ENCODE peak calls at places on chromosomes 12 and 14, in five cellular contexts. One of them, this sample, is unnamed.

GRCh38 chr14:75283162-75283883 is 4.7 kb downstream of the FOS start:
- DNase-seq in HFF-Myc: no peak
- DNase-seq in heart left ventricle: no peak
- DNase-seq in astrocyte of the cerebellum: no peak
- DNase-seq in lower leg skin: no peak
- DNase-seq in this sample: no peak

GRCh38 chr12:75960086-75960910 is 71.3 kb downstream of the PHLDA1 start:
- DNase-seq in heart left ventricle: no peak
- DNase-seq in astrocyte of the cerebellum: no peak
- DNase-seq in lower leg skin: no peak
- DNase-seq in HFF-Myc: no peak
- DNase-seq in this sample: no peak

GRCh38 chr12:12684375-12685106 is 11.4 kb downstream of the GPR19 start:
- DNase-seq in heart left ventricle: peak
- DNase-seq in HFF-Myc: no peak
- DNase-seq in lower leg skin: no peak
- DNase-seq in astrocyte of the cerebellum: peak
- DNase-seq in this sample: no peak

GRCh38 chr12:106084048-106084671 is 54.6 kb downstream of the NUAK1 start:
- DNase-seq in heart left ventricle: no peak
- DNase-seq in astrocyte of the cerebellum: peak
- DNase-seq in HFF-Myc: peak
- DNase-seq in lower leg skin: no peak
- DNase-seq in this sample: peak

GRCh38 chr12:19779393-19780056 is 340.2 kb downstream of the AEBP2 start:
- DNase-seq in astrocyte of the cerebellum: no peak
- DNase-seq in heart left ventricle: peak
- DNase-seq in HFF-Myc: no peak
- DNase-seq in lower leg skin: no peak
- DNase-seq in this sample: no peak

GRCh38 chr14:68365228-68365627 is 427.6 kb downstream of the ZFP36L1 start:
- DNase-seq in HFF-Myc: no peak
- DNase-seq in lower leg skin: no peak
- DNase-seq in heart left ventricle: no peak
- DNase-seq in astrocyte of the cerebellum: no peak
- DNase-seq in this sample: peak

GRCh38 chr12:86193931-86194330 is 62.3 kb downstream of the MGAT4C start:
- DNase-seq in astrocyte of the cerebellum: no peak
- DNase-seq in lower leg skin: no peak
- DNase-seq in HFF-Myc: no peak
- DNase-seq in heart left ventricle: no peak
- DNase-seq in this sample: no peak

GRCh38 chr14:34592623-34593022 is 37.3 kb downstream of the SNX6 start:
- DNase-seq in astrocyte of the cerebellum: no peak
- DNase-seq in lower leg skin: no peak
- DNase-seq in HFF-Myc: no peak
- DNase-seq in heart left ventricle: peak
- DNase-seq in this sample: no peak

GRCh38 chr12:24133385-24133784 is 183.9 kb upstream of the SOX5 start:
- DNase-seq in astrocyte of the cerebellum: no peak
- DNase-seq in HFF-Myc: no peak
- DNase-seq in heart left ventricle: no peak
- DNase-seq in lower leg skin: no peak
- DNase-seq in this sample: no peak

GRCh38 chr12:1583421-1584078 is 10.8 kb downstream of the FBXL14 start:
- DNase-seq in lower leg skin: peak
- DNase-seq in astrocyte of the cerebellum: peak
- DNase-seq in heart left ventricle: no peak
- DNase-seq in HFF-Myc: peak
- DNase-seq in this sample: no peak

GRCh38 chr14:68619805-68620574 is 172.9 kb downstream of the ZFP36L1 start:
- DNase-seq in lower leg skin: no peak
- DNase-seq in astrocyte of the cerebellum: no peak
- DNase-seq in heart left ventricle: peak
- DNase-seq in HFF-Myc: no peak
- DNase-seq in this sample: no peak

GRCh38 chr14:99966912-99967311 is 98.3 kb upstream of the EVL start:
- DNase-seq in HFF-Myc: no peak
- DNase-seq in heart left ventricle: no peak
- DNase-seq in lower leg skin: no peak
- DNase-seq in astrocyte of the cerebellum: no peak
- DNase-seq in this sample: no peak

GRCh38 chr12:67742461-67742860 is 93.9 kb downstream of the DYRK2 start:
- DNase-seq in heart left ventricle: no peak
- DNase-seq in lower leg skin: no peak
- DNase-seq in astrocyte of the cerebellum: no peak
- DNase-seq in HFF-Myc: peak
- DNase-seq in this sample: no peak

GRCh38 chr14:102584871-102585869 is 7.3 kb upstream of the RCOR1 start:
- DNase-seq in HFF-Myc: no peak
- DNase-seq in lower leg skin: no peak
- DNase-seq in heart left ventricle: no peak
- DNase-seq in astrocyte of the cerebellum: no peak
- DNase-seq in this sample: no peak

GRCh38 chr12:50842637-50843493 is at the start of gene TMPRSS12:
- DNase-seq in heart left ventricle: peak
- DNase-seq in HFF-Myc: no peak
- DNase-seq in lower leg skin: no peak
- DNase-seq in astrocyte of the cerebellum: no peak
- DNase-seq in this sample: no peak

GRCh38 chr14:59455411-59455810 is 9.8 kb downstream of the GPR135 start:
- DNase-seq in HFF-Myc: no peak
- DNase-seq in lower leg skin: no peak
- DNase-seq in astrocyte of the cerebellum: no peak
- DNase-seq in heart left ventricle: no peak
- DNase-seq in this sample: peak

GRCh38 chr14:38870437-38870836 is 232.6 kb downstream of the SEC23A start:
- DNase-seq in heart left ventricle: no peak
- DNase-seq in astrocyte of the cerebellum: no peak
- DNase-seq in HFF-Myc: no peak
- DNase-seq in lower leg skin: no peak
- DNase-seq in this sample: no peak

GRCh38 chr14:101497910-101498860 is 63.1 kb upstream of the DIO3 start:
- DNase-seq in heart left ventricle: no peak
- DNase-seq in HFF-Myc: no peak
- DNase-seq in lower leg skin: no peak
- DNase-seq in astrocyte of the cerebellum: no peak
- DNase-seq in this sample: no peak

GRCh38 chr12:29415111-29415510 is 34.1 kb upstream of the ERGIC2 start:
- DNase-seq in astrocyte of the cerebellum: peak
- DNase-seq in heart left ventricle: no peak
- DNase-seq in HFF-Myc: no peak
- DNase-seq in lower leg skin: no peak
- DNase-seq in this sample: no peak

DNA sequence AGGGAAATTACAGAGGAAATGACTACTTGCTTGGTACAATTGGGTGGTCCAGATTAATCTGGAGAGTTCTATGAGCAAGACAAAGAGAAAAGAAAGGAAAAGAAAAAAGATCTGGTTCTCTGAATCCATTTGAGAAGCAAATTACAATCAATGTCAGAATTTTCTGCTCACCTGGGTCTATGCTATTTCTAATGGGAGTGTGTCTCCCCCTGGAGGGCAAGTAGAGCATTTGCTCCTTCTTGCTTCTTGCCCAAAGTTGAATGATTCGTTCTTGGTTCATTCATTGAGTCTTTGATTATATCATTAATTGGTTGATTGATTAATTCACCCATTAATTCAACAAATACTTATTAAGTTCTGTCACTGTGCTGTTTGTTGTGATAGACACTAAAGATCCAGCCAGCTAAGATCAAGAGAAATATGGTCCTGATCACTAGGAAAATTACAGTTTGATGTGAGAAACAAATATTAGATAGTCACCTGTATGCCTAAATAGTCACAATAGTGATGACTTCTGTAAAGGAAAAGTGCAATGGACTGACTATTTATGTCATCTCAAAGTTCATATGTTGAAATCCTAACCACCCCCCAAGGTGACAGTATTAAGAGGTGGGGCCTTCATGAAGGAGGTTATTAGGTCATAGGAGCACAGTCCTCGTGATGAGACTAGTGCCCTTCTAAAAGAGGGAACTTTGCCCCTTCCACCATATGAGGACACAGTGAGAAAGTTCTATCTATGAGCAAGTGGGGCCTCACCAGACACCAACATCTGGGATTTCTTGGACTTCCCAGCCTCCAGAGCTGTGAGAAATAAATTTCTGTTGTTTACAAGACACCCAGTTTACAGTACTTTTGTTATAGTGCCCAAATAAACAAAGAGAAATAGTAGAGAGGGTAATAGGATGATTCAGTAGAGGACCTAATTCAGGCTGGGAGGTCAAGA is 8.0 kb upstream of the ASB8 start:
- DNase-seq in heart left ventricle: no peak
- DNase-seq in lower leg skin: no peak
- DNase-seq in HFF-Myc: peak
- DNase-seq in astrocyte of the cerebellum: peak
- DNase-seq in this sample: no peak
- H3K4me3 ChIP-seq in heart left ventricle: no peak
- H3K4me3 ChIP-seq in lower leg skin: no peak
- H3K4me3 ChIP-seq in HFF-Myc: no peak
- H3K4me3 ChIP-seq in astrocyte of the cerebellum: no peak
- H3K4me3 ChIP-seq in this sample: no peak

GRCh38 chr14:104793703-104793959 is 1.9 kb downstream of the AKT1 start:
- DNase-seq in astrocyte of the cerebellum: no peak
- DNase-seq in HFF-Myc: no peak
- DNase-seq in lower leg skin: no peak
- DNase-seq in heart left ventricle: no peak
- DNase-seq in this sample: no peak
- H3K4me3 ChIP-seq in astrocyte of the cerebellum: peak
- H3K4me3 ChIP-seq in HFF-Myc: peak
- H3K4me3 ChIP-seq in lower leg skin: no peak
- H3K4me3 ChIP-seq in heart left ventricle: peak
- H3K4me3 ChIP-seq in this sample: peak

GRCh38 chr12:132601171-132601883 is 9.1 kb downstream of the LRCOL1 start:
- DNase-seq in astrocyte of the cerebellum: no peak
- DNase-seq in lower leg skin: no peak
- DNase-seq in HFF-Myc: no peak
- DNase-seq in heart left ventricle: no peak
- DNase-seq in this sample: no peak
- H3K4me3 ChIP-seq in astrocyte of the cerebellum: no peak
- H3K4me3 ChIP-seq in lower leg skin: no peak
- H3K4me3 ChIP-seq in HFF-Myc: no peak
- H3K4me3 ChIP-seq in heart left ventricle: peak
- H3K4me3 ChIP-seq in this sample: no peak

DNA sequence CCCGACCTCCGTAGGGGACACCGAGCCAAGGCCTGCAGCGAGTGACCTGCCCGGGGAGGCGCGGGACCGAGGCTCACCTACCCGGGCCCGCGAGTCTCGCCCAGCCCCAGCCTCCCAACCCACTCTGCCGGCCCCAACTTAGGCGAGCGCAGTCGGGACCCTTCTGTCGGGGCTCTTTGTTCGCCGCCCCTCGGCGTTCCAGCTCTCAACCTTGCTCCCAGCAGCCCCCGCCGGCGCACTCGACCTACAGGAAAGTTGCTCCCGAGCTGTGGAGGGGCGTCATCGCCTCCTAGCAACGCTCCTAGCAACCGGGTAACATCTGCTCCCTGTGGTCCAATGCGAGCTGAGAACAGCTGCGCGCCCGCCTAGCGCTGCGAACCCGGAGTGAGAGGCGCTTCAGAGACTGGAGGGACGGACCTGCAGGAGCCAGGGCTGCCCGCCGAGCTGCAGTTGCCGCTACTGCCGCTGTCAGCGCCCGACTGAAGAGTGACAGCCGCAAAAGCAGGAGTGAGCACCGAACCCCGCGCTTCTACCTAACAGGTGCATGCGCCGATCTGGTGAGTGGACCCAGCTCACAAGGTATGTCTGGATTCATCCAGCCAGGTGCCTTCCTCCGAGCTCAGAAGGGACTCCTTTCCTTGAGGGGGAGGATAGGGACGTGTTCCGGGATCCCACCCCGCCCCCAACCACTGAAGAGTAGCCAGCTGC is 354.9 kb downstream of the SNAPC1 start:
- DNase-seq in lower leg skin: no peak
- DNase-seq in heart left ventricle: peak
- DNase-seq in HFF-Myc: peak
- DNase-seq in astrocyte of the cerebellum: peak
- DNase-seq in this sample: peak
- H3K4me3 ChIP-seq in lower leg skin: no peak
- H3K4me3 ChIP-seq in heart left ventricle: peak
- H3K4me3 ChIP-seq in HFF-Myc: no peak
- H3K4me3 ChIP-seq in astrocyte of the cerebellum: peak
- H3K4me3 ChIP-seq in this sample: peak

GRCh38 chr12:64670039-64670438 is 59.7 kb downstream of the RASSF3 start:
- DNase-seq in astrocyte of the cerebellum: no peak
- DNase-seq in lower leg skin: no peak
- DNase-seq in HFF-Myc: no peak
- DNase-seq in heart left ventricle: no peak
- DNase-seq in this sample: no peak

GRCh38 chr12:64669270-64669842 is 59.1 kb downstream of the RASSF3 start:
- DNase-seq in lower leg skin: no peak
- DNase-seq in heart left ventricle: peak
- DNase-seq in astrocyte of the cerebellum: no peak
- DNase-seq in HFF-Myc: no peak
- DNase-seq in this sample: no peak

GRCh38 chr12:64663019-64663418 is 52.7 kb downstream of the RASSF3 start:
- DNase-seq in astrocyte of the cerebellum: no peak
- DNase-seq in HFF-Myc: no peak
- DNase-seq in heart left ventricle: no peak
- DNase-seq in lower leg skin: no peak
- DNase-seq in this sample: no peak

GRCh38 chr12:64666054-64666914 is 56.0 kb downstream of the RASSF3 start:
- DNase-seq in astrocyte of the cerebellum: no peak
- DNase-seq in HFF-Myc: no peak
- DNase-seq in lower leg skin: no peak
- DNase-seq in heart left ventricle: no peak
- DNase-seq in this sample: no peak

GRCh38 chr12:64665506-64665905 is 55.2 kb downstream of the RASSF3 start:
- DNase-seq in astrocyte of the cerebellum: no peak
- DNase-seq in lower leg skin: no peak
- DNase-seq in heart left ventricle: no peak
- DNase-seq in HFF-Myc: no peak
- DNase-seq in this sample: no peak
- H3K4me3 ChIP-seq in astrocyte of the cerebellum: no peak
- H3K4me3 ChIP-seq in lower leg skin: no peak
- H3K4me3 ChIP-seq in heart left ventricle: no peak
- H3K4me3 ChIP-seq in HFF-Myc: no peak
- H3K4me3 ChIP-seq in this sample: no peak

DNA sequence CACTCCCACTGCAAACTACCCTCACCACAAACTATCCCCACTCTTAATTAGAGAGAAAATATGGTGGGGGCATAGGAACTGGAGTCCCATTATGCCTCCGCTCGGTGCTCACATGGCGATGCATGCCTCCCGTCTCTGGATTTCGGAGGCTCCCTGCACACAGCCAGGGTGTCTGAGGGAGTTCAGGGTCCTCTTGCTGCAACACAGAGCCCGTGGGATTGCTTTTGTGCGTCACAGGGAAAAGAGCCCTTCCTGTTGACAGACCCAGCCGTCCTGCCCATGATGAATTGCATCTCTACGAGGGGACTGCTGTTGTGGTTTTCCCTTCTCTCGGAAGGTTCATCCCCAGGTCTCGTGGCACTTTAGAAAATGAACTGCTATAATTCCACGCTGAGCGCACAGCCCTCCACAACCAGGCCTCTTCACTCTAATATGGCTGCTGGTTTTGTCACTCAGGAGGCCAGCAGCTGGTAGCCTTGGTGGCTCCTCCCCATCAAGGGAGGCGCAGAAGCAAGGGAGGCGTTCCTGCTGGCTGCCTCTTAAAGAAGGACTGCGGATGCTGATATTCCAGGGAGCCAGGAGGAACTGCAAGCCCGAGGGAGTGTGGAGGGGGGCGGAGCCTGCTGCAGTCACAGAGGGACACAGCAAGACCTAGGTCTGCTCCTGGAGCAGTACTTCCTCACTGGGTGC is 158.0 kb downstream of the KCNA5 start:
- DNase-seq in lower leg skin: no peak
- DNase-seq in HFF-Myc: no peak
- DNase-seq in heart left ventricle: peak
- DNase-seq in astrocyte of the cerebellum: no peak
- DNase-seq in this sample: no peak
- H3K4me3 ChIP-seq in lower leg skin: no peak
- H3K4me3 ChIP-seq in HFF-Myc: no peak
- H3K4me3 ChIP-seq in heart left ventricle: no peak
- H3K4me3 ChIP-seq in astrocyte of the cerebellum: no peak
- H3K4me3 ChIP-seq in this sample: no peak

This sample was measured in AG09309.